ENCODE peak calls at places on chromosome 20, in eight cellular contexts. L is GM06990, A is fibroblast of the aortic adventitia, D is choroid plexus epithelial cell, M is lower leg skin, B is psoas muscle, S is AG10803, V is GM23338. K is an unnamed sample.

GRCh38 chr20:10848810-10849370 is 175.1 kb upstream of the JAG1 start:
- DNase-seq in B (no peak), D (peak), M (no peak), A (peak), S (peak), L (no peak), V (peak), K (no peak)

GRCh38 chr20:43925786-43926185 is 11.1 kb downstream of the TOX2 start:
- DNase-seq in M (no peak), A (peak), L (no peak), B (no peak), S (peak), D (peak), V (no peak), K (no peak)

GRCh38 chr20:47032969-47033578 is 138.4 kb downstream of the EYA2 start:
- DNase-seq in B (peak), L (no peak), V (no peak), D (no peak), M (no peak), A (no peak), S (no peak), K (no peak)

GRCh38 chr20:21968486-21968885 is 263.0 kb downstream of the PAX1 start:
- DNase-seq in A (no peak), D (no peak), S (no peak), L (no peak), B (no peak), V (peak), M (no peak), K (no peak)

GRCh38 chr20:15895560-15896084 is 677.6 kb downstream of the KIF16B start:
- DNase-seq in L (peak), M (no peak), S (no peak), B (no peak), D (no peak), A (no peak), V (no peak), K (no peak)

GRCh38 chr20:5890773-5891441 is 59.4 kb downstream of the TRMT6 start:
- DNase-seq in A (no peak), B (peak), V (no peak), M (no peak), D (peak), S (no peak), L (no peak), K (no peak)

GRCh38 chr20:11891081-11891826 is 26.4 kb upstream of the BTBD3 start:
- DNase-seq in A (no peak), D (peak), B (peak), M (peak), V (peak), S (peak), L (peak), K (no peak)

GRCh38 chr20:36336204-36336603 is 30.1 kb downstream of the DLGAP4 start:
- DNase-seq in L (no peak), M (no peak), D (no peak), S (no peak), A (no peak), V (no peak), B (no peak), K (no peak)

GRCh38 chr20:36645998-36646397 is at the start of gene SLA2:
- DNase-seq in M (peak), S (no peak), D (no peak), V (no peak), A (no peak), L (peak), B (no peak), K (no peak)

GRCh38 chr20:5127204-5127858 is 523 bp downstream of the CDS2 start:
- DNase-seq in S (peak), V (peak), A (peak), B (peak), M (peak), D (peak), L (peak), K (no peak)

GRCh38 chr20:36827541-36828279 is 48.2 kb upstream of the TLDC2 start:
- DNase-seq in L (no peak), A (no peak), V (no peak), B (no peak), D (no peak), S (peak), M (no peak), K (no peak)

DNA sequence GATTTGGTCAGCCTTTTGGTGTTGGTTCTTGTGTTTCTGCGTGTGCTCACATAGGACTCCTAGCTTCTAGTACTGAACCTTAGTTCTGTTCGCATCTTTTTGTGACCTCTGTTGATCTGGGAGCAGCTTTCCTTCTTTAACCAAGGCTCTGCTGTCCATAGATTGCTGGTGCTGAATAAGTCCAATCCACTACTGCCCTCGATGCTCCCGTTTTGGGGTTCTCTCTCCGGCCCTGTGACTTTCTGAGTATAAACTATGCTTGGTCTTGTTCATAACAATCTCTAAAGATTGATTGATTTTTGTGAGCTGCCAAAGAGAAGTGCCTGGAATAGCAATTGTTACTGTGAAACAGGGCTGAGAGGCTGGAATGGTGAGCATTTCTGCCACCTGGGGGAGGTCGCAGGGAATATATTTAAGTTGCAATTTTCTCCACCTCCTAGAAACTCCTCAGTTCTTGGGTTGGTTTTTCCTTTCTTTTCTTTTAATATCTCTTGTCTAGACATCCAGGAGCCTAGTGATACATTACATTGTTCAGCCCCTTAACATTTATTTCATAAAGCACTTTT is 422.9 kb upstream of the CHD6 start:
- DNase-seq in D (no peak), A (no peak), B (no peak), L (no peak), S (no peak), M (no peak), V (no peak), K (no peak)
- TF ChIP-seq CTCF in D (no peak), A (no peak), B (no peak), L (no peak), S (peak), M (no peak), V (no peak), K (no peak)

GRCh38 chr20:33490023-33490933 is at the start of gene CBFA2T2:
- DNase-seq in L (peak), D (peak), B (peak), M (peak), S (peak), A (peak), V (no peak), K (peak)
- TF ChIP-seq CTCF in L (no peak), D (no peak), B (no peak), M (no peak), S (no peak), A (no peak), V (no peak), K (no peak)

DNA sequence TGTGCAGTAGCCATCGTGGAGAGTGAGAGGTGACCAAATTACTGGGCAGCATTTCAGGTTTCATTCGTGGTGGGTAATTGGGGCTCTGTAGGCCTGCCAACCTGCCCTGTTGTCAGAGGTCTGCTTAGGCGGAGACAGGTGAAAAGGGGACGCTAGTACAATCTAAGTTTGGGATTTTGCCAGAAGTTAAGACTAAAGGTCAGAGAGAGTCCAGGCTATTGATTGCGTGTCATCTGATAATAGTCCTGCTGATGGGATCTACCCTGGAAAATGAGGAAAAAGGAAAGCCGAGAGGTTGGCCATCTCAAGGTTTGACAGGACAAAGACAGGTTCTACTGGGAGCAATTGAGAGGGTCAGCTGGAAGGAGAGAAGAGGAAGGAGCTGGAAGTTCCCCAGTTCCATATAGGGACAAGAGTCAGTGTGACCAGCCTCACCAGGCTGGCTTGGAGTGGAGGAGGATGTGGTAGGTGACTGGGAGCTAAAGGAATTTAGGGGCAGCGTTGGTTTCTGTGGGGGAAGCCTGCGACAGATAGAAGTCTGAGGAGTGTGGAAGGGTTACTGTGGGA is 10.9 kb downstream of the ARFGEF2 start:
- DNase-seq in V (no peak), S (peak), D (no peak), L (no peak), M (no peak), B (no peak), A (no peak), K (no peak)
- TF ChIP-seq CTCF in V (no peak), S (no peak), D (no peak), L (no peak), M (no peak), B (no peak), A (no peak), K (no peak)

DNA sequence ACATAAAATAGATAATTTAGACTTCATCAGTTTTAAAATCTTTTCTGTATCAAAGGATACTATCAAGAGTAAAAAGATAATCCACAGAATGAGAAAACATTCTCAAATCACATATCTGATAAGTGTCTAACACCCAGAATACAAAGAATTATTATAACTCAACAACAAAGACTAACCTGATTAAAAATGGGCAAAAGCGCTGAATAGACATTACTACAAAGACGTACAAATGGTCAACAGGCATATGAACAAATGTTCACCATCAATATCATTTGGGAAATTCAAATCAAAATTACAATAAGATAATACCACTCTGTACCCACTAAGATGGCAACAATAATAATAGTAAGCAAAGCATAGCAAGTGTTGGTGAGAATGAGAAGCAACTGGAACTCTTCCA is 503.8 kb downstream of the CDH26 start:
- DNase-seq in S (no peak), M (no peak), A (no peak), D (no peak), V (no peak), B (no peak), L (no peak), K (no peak)
- TF ChIP-seq CTCF in S (no peak), M (no peak), A (no peak), D (no peak), V (no peak), B (no peak), L (no peak), K (no peak)

GRCh38 chr20:38187512-38187911 is 22.4 kb upstream of the TGM2 start:
- DNase-seq in B (no peak), A (peak), L (no peak), S (peak), V (peak), D (peak), M (peak), K (no peak)
- TF ChIP-seq CTCF in B (no peak), A (peak), L (peak), S (peak), V (peak), D (peak), M (no peak), K (no peak)

GRCh38 chr20:41694796-41695195 is 76.6 kb upstream of the CHD6 start:
- DNase-seq in V (no peak), A (no peak), L (no peak), S (no peak), B (no peak), D (no peak), M (no peak), K (no peak)

GRCh38 chr20:41696428-41696827 is 78.3 kb upstream of the CHD6 start:
- DNase-seq in B (no peak), L (no peak), V (no peak), S (no peak), M (no peak), D (no peak), A (peak), K (no peak)

GRCh38 chr20:41701596-41702350 is 83.6 kb upstream of the CHD6 start:
- DNase-seq in M (no peak), L (no peak), D (no peak), A (peak), V (peak), B (no peak), S (peak), K (no peak)

GRCh38 chr20:41702647-41703046 is 84.5 kb upstream of the CHD6 start:
- DNase-seq in B (no peak), A (no peak), L (no peak), D (no peak), S (no peak), M (no peak), V (no peak), K (no peak)

GRCh38 chr20:41697861-41698559 is 79.8 kb upstream of the CHD6 start:
- DNase-seq in A (peak), S (peak), D (peak), M (no peak), V (peak), L (no peak), B (no peak), K (no peak)
- TF ChIP-seq CTCF in A (peak), S (peak), D (peak), M (no peak), V (peak), L (peak), B (peak), K (no peak)

DNA sequence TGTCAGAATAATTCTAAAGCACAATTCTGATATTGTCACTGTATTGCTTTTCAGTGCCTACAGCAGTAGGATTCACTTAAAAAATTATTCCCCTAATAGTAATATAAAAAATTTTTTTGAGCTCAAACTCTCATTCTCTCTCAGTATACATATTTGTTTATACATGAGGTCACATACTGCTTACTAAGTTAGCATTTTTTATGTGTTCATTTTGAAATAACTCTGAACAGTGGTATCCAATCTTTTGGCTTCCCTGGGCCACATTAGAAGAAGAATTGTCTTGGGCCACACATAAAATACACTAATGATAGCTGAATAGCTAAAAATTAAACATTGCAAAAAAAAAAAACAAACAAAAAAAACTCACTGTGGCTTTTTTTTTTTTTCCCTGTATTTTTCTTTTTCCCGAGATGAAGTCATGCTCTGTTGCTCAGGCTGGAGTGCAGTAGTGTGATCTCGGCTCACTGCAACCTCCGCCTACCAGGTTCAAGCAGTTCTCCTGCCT is 38.6 kb downstream of the ASXL1 start:
- DNase-seq in S (no peak), D (peak), M (no peak), L (no peak), A (no peak), V (no peak), B (no peak), K (no peak)
- TF ChIP-seq CTCF in S (no peak), D (no peak), M (no peak), L (no peak), A (no peak), V (no peak), B (no peak), K (no peak)

GRCh38 chr20:53678315-53678989 is 84.8 kb upstream of the ZNF217 start:
- DNase-seq in B (no peak), L (no peak), V (no peak), M (no peak), A (no peak), S (no peak), D (peak), K (no peak)
- TF ChIP-seq CTCF in B (no peak), L (no peak), V (no peak), M (no peak), A (no peak), S (peak), D (peak), K (no peak)

GRCh38 chr20:64131406-64131805 is 24.0 kb upstream of the NPBWR2 start:
- DNase-seq in V (no peak), D (peak), L (no peak), S (peak), B (no peak), M (peak), A (peak), K (peak)
- TF ChIP-seq CTCF in V (no peak), D (peak), L (no peak), S (peak), B (no peak), M (no peak), A (peak), K (no peak)

DNA sequence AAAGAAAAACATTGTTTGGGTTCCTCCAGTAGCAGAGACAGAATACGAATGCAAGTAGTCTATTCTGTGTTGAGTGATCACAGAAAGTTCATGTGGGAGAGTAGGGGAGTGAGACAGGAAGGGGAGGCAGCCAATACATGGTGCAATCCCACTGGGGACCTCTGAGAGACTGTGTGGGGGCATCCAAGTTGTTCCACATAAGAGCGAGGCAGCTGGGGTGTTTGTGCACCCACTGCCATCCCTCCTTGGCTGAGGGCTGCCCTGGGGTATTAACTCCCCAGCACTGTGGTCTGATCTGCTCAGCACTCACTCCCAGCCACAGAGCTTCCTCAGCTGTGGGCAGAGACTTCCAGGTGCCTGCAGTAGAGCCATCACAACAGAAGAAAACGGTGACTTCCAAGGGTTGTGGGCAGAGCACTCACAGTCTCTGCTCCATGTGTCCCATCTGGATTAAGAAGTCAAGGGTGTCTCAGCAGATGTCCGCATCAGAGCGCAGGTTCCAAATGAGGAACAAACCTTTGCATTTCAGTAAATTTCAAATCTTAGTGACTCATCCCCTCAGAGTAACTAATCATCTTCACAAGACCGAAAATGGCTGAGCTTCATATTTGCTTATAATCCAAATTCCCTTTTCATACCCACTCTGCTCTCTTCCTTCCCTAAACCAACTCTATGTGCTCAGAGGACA is 101.9 kb upstream of the NAA20 start:
- DNase-seq in M (peak), D (peak), V (no peak), L (peak), S (no peak), B (no peak), A (no peak), K (no peak)
- TF ChIP-seq CTCF in M (no peak), D (no peak), V (no peak), L (no peak), S (no peak), B (no peak), A (no peak), K (no peak)

K was measured in omental fat pad.